ENCODE peak calls at places on chromosome 16, in seven cellular contexts. T is left ventricle myocardium inferior, E is A549, J is stomach, W is heart right ventricle, B is esophagus squamous epithelium, H is PC-9. C is an unnamed sample.

GRCh38 chr16:50668368-50669008 is 12.6 kb downstream of the SNX20 start:
- DNase-seq in T (no peak), E (no peak), J (peak), W (no peak), B (no peak), H (peak), C (no peak)

GRCh38 chr16:19882186-19882585 is 2.5 kb downstream of the GPRC5B start:
- DNase-seq in T (no peak), E (no peak), J (no peak), W (no peak), B (no peak), H (no peak), C (no peak)

GRCh38 chr16:53094013-53094630 is 39.3 kb downstream of the CHD9 start:
- DNase-seq in T (peak), E (peak), J (peak), W (peak), B (no peak), H (peak), C (no peak)

GRCh38 chr16:72876221-72876620 is 171.7 kb downstream of the ZFHX3 start:
- DNase-seq in T (peak), E (no peak), J (peak), W (peak), B (no peak), H (peak), C (no peak)

GRCh38 chr16:58114827-58115825 is 14.1 kb downstream of the CFAP20 start:
- DNase-seq in T (no peak), E (no peak), J (no peak), W (peak), B (no peak), H (no peak), C (no peak)

GRCh38 chr16:14538604-14539003 is 91.5 kb downstream of the PARN start:
- DNase-seq in T (no peak), E (no peak), J (no peak), W (no peak), B (no peak), H (no peak), C (no peak)

GRCh38 chr16:49859139-49859947 is 3.4 kb upstream of the ZNF423 start:
- DNase-seq in T (peak), E (no peak), J (no peak), W (peak), B (no peak), H (no peak), C (no peak)

GRCh38 chr16:35797811-35798210 is 2338.4 kb downstream of the TP53TG3F start:
- DNase-seq in T (no peak), E (no peak), J (no peak), W (no peak), B (no peak), H (no peak), C (no peak)

GRCh38 chr16:84194470-84195200 is 3.7 kb downstream of the ADAD2 start:
- DNase-seq in T (no peak), E (no peak), J (no peak), W (no peak), B (no peak), H (no peak), C (no peak)

GRCh38 chr16:29815032-29815721 is 775 bp upstream of the PAGR1 start:
- DNase-seq in T (peak), E (no peak), J (no peak), W (peak), B (no peak), H (no peak), C (no peak)

GRCh38 chr16:57537596-57538234 is 1.3 kb upstream of the CCDC102A start:
- DNase-seq in T (no peak), E (no peak), J (no peak), W (peak), B (no peak), H (no peak), C (no peak)

GRCh38 chr16:426115-426905 is 861 bp downstream of the RAB11FIP3 start:
- DNase-seq in T (no peak), E (no peak), J (no peak), W (peak), B (no peak), H (peak), C (no peak)

GRCh38 chr16:1432388-1433262 is 1.7 kb downstream of the PERCC1 start:
- DNase-seq in T (no peak), E (no peak), J (no peak), W (peak), B (no peak), H (no peak), C (no peak)

GRCh38 chr16:49734330-49734729 is 121.6 kb downstream of the ZNF423 start:
- DNase-seq in T (peak), E (no peak), J (no peak), W (peak), B (no peak), H (no peak), C (no peak)

GRCh38 chr16:75732871-75733270 is 6.6 kb upstream of the CPHXL start:
- DNase-seq in T (no peak), E (no peak), J (no peak), W (no peak), B (no peak), H (no peak), C (no peak)

GRCh38 chr16:85798901-85799496 is 345 bp downstream of the EMC8 start:
- DNase-seq in T (no peak), E (peak), J (no peak), W (peak), B (no peak), H (no peak), C (no peak)

GRCh38 chr16:15961060-15961511 is 11.7 kb downstream of the ABCC1 start:
- DNase-seq in T (no peak), E (no peak), J (no peak), W (no peak), B (no peak), H (no peak), C (no peak)

GRCh38 chr16:22001591-22001990 is 675 bp upstream of the PDZD9 start:
- DNase-seq in T (no peak), E (no peak), J (no peak), W (no peak), B (no peak), H (no peak), C (peak)

GRCh38 chr16:19377864-19378263 is 39.8 kb upstream of the TMC5 start:
- DNase-seq in T (no peak), E (no peak), J (no peak), W (no peak), B (no peak), H (no peak), C (no peak)

GRCh38 chr16:30533748-30534367 is 800 bp downstream of the ZNF747 start:
- DNase-seq in T (no peak), E (no peak), J (no peak), W (no peak), B (no peak), H (no peak), C (no peak)

GRCh38 chr16:88103011-88103410 is 151.8 kb downstream of the BANP start:
- DNase-seq in T (no peak), E (no peak), J (no peak), W (no peak), B (no peak), H (no peak), C (no peak)

GRCh38 chr16:57999366-57999970 is 1.0 kb downstream of the ZNF319 start:
- DNase-seq in T (no peak), E (peak), J (no peak), W (no peak), B (no peak), H (no peak), C (no peak)

GRCh38 chr16:56950881-56951771 is 10.6 kb upstream of the CETP start:
- DNase-seq in T (peak), E (peak), J (peak), W (peak), B (no peak), H (peak), C (no peak)

GRCh38 chr16:84156342-84156784 is 11.3 kb downstream of the DNAAF1 start:
- DNase-seq in T (no peak), E (no peak), J (no peak), W (no peak), B (no peak), H (peak), C (no peak)

GRCh38 chr16:72536673-72537435 is 364.9 kb upstream of the PMFBP1 start:
- DNase-seq in T (no peak), E (no peak), J (no peak), W (no peak), B (no peak), H (no peak), C (no peak)

DNA sequence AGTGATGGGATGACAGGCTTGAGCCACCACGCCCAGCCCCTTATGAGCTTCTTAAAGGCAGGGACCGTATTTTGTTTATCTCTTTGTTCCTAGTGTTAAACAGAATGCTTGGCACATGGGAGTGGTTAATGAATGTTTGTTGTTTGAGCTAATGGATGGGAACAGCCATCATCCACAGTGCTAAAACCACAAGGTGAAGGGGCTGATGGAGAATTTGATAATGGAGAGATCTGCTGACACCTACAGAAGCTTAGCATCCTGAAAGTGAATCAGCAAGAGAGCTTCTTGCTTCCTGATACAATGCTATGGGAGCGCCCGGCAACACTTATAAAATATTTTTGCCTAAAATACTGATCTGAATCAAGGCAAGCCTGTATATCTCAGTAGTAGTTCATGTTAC is 8.5 kb upstream of the CDH1 start:
- DNase-seq in T (no peak), E (no peak), J (no peak), W (no peak), B (no peak), H (no peak), C (no peak)
- H3K27ac ChIP-seq in T (no peak), E (no peak), J (no peak), W (no peak), B (no peak), H (no peak), C (no peak)

GRCh38 chr16:11968577-11968976 is 3.6 kb downstream of the TNFRSF17 start:
- DNase-seq in T (no peak), E (no peak), J (no peak), W (no peak), B (no peak), H (no peak), C (no peak)
- H3K27ac ChIP-seq in T (no peak), E (no peak), J (no peak), W (no peak), B (no peak), H (no peak), C (no peak)

GRCh38 chr16:3949287-3949686 is 68.8 kb upstream of the CREBBP start:
- DNase-seq in T (no peak), E (no peak), J (no peak), W (peak), B (no peak), H (no peak), C (no peak)

GRCh38 chr16:3946604-3947180 is 66.2 kb upstream of the CREBBP start:
- DNase-seq in T (no peak), E (no peak), J (no peak), W (no peak), B (no peak), H (no peak), C (no peak)

GRCh38 chr16:3949946-3950342 is 69.4 kb upstream of the CREBBP start:
- DNase-seq in T (no peak), E (no peak), J (no peak), W (no peak), B (no peak), H (no peak), C (no peak)

GRCh38 chr16:3948378-3948995 is 68.0 kb upstream of the CREBBP start:
- DNase-seq in T (no peak), E (no peak), J (no peak), W (no peak), B (no peak), H (no peak), C (no peak)

GRCh38 chr16:3945751-3946603 is 65.5 kb upstream of the CREBBP start:
- DNase-seq in T (no peak), E (peak), J (peak), W (peak), B (no peak), H (peak), C (peak)
- H3K27ac ChIP-seq in T (peak), E (peak), J (peak), W (peak), B (peak), H (no peak), C (no peak)

DNA sequence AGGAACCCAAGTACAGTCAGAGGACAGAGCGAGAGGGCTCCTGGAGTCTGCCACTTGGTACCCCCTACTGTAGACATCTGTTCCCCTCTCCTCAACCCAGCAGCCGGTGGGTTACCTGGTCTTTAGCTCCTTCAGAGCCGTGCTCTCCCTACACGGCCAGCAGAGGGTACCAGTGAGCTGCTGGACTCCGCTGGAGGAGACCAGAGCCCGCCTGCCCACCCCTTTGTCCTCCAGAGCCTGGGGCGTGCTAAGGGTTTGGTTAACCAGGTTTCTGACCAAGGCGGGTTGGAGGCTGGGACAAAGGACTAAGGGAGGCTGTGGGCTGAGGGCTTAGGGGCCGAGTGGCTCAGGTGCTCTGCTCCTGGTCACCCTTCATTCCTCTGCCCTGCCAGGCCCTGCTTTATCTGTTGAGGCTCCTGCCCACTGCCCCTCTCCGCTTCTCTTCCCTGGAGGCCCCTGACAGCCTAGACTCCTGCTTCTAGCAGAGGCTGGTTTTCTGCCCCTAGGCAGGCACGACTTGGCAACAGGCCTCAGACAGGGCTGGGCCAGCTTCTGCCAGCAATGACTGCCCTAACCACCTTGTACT is 2.7 kb upstream of the HSD11B2 start:
- DNase-seq in T (peak), E (peak), J (peak), W (peak), B (no peak), H (peak), C (no peak)
- H3K27ac ChIP-seq in T (peak), E (no peak), J (peak), W (no peak), B (peak), H (no peak), C (no peak)

DNA sequence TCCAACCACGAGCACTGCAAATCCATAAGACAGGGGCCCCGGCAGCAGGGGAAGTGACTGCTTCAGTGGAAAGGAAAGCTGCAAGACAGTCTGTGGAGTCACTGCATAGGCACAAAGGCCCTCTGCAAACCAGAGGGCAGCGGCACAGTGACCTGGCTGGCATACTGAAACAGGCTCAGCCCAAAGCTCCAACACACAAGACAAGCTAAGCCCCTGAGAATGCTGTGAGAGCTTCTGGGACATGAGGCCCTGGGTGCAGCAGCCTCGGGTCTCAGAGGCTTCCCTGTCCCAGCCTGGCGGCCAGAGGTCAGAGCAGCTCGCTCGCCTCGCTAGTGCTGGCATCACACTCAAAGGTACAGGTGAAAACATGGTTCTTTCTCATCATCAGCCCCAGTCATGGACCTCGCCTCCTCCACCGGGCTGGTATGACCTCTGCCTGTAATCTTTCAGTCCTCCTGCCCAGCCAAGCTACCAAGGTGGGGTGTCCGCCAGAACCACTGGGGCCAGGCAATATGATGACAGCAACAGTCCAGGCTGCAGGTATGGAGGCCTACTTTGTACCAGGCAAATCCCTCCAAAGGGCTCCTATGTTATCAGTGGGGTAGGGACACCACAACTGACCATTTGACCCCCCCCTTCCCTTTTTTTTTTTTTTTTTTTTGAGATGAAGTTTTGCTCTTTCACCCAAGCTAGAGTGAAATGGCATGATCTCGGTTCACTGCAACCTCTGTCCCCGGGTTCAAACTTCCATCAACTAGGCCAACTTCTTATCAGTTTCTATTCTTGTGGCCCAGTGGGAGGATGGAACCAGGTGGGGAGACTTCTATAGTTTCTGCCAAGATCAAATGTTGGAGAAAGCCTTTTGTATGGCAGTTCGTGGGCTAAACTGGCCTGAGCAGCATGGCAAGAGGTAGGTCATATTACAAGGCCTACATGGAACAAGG is 19.2 kb downstream of the ST3GAL2 start:
- DNase-seq in T (no peak), E (no peak), J (no peak), W (no peak), B (no peak), H (no peak), C (no peak)
- H3K27ac ChIP-seq in T (peak), E (peak), J (no peak), W (peak), B (no peak), H (no peak), C (no peak)